ENCODE peak calls at places on chromosomes 2 and 18, in seven cellular contexts. Z, S, N, J, C, O and L are unnamed samples.

GRCh38 chr2:122070241-122070731 is 314.8 kb downstream of the TSN start:
- DNase-seq in Z (no peak), J (no peak), N (no peak), S (no peak), C (no peak), O (no peak), L (no peak)

GRCh38 chr2:140589273-140589672 is 1541.5 kb downstream of the LRP1B start:
- DNase-seq in J (no peak), Z (no peak), C (no peak), N (no peak), S (no peak), O (no peak), L (no peak)

GRCh38 chr18:13240060-13240725 is 21.6 kb downstream of the LDLRAD4 start:
- DNase-seq in O (no peak), N (peak; percentile 41), C (no peak), Z (no peak), J (peak; percentile 36), S (no peak), L (no peak)

GRCh38 chr2:30510409-30510808 is 63.4 kb downstream of the LCLAT1 start:
- DNase-seq in S (no peak), C (no peak), Z (no peak), J (no peak), N (no peak), O (no peak), L (no peak)

GRCh38 chr2:234026111-234026510 is 24.4 kb upstream of the SPP2 start:
- DNase-seq in J (no peak), S (no peak), C (no peak), Z (no peak), O (no peak), N (no peak), L (no peak)

GRCh38 chr18:31454066-31454708 is 6.6 kb downstream of the DSG3 start:
- DNase-seq in Z (no peak), O (no peak), J (no peak), N (no peak), S (no peak), C (no peak), L (no peak)

GRCh38 chr2:15756011-15756550 is 164.4 kb downstream of the DDX1 start:
- DNase-seq in C (no peak), Z (no peak), S (no peak), N (peak; percentile 11), O (no peak), J (no peak), L (no peak)

GRCh38 chr2:191501390-191502168 is 176.4 kb upstream of the NABP1 start:
- DNase-seq in C (no peak), Z (no peak), O (peak; percentile 39), J (no peak), N (no peak), S (no peak), L (no peak)

GRCh38 chr2:85266424-85267041 is 61.3 kb downstream of the TGOLN2 start:
- DNase-seq in Z (peak; percentile 48), O (no peak), S (peak; percentile 75), J (peak; percentile 85), C (peak; percentile 33), N (peak; percentile 84), L (peak; percentile 53)

GRCh38 chr2:241724259-241724974 is 10.0 kb upstream of the D2HGDH start:
- DNase-seq in J (no peak), C (no peak), N (no peak), O (no peak), S (no peak), Z (no peak), L (no peak)

GRCh38 chr2:157087373-157088005 is 170.0 kb upstream of the GALNT5 start:
- DNase-seq in S (no peak), J (no peak), O (no peak), C (no peak), Z (no peak), N (no peak), L (no peak)

GRCh38 chr2:171407030-171407707 is 26.6 kb downstream of the METTL8 start:
- DNase-seq in N (no peak), Z (no peak), J (no peak), C (no peak), S (no peak), O (no peak), L (peak; percentile 23)

GRCh38 chr2:104861295-104862060 is 7.6 kb downstream of the POU3F3 start:
- DNase-seq in N (no peak), Z (no peak), J (no peak), S (no peak), C (no peak), O (no peak), L (no peak)

GRCh38 chr2:8144785-8145184 is 537.1 kb upstream of the ID2 start:
- DNase-seq in Z (no peak), J (no peak), O (no peak), N (no peak), S (no peak), C (no peak), L (no peak)

GRCh38 chr2:203893823-203894222 is 26.3 kb downstream of the CTLA4 start:
- DNase-seq in Z (no peak), O (no peak), J (peak; percentile 67), C (no peak), S (no peak), N (no peak), L (no peak)

GRCh38 chr2:216632952-216633615 is at the start of gene IGFBP2:
- DNase-seq in C (peak; percentile 0), S (no peak), J (no peak), O (peak; percentile 68), Z (no peak), N (peak; percentile 68), L (no peak)

GRCh38 chr2:45009928-45010705 is 865 bp upstream of the SIX2 start:
- DNase-seq in Z (no peak), J (peak; percentile 77), N (no peak), S (no peak), O (peak; percentile 28), C (no peak), L (no peak)

GRCh38 chr2:222595573-222595972 is 60.3 kb downstream of the FARSB start:
- DNase-seq in O (no peak), N (no peak), J (no peak), S (no peak), Z (no peak), C (no peak), L (no peak)

GRCh38 chr2:7428444-7429204 is 511.4 kb downstream of the RNF144A start:
- DNase-seq in O (no peak), C (no peak), S (no peak), N (no peak), Z (no peak), J (no peak), L (no peak)

GRCh38 chr18:63829886-63830285 is 54.7 kb downstream of the SERPINB7 start:
- DNase-seq in N (no peak), O (no peak), S (no peak), J (no peak), C (no peak), Z (no peak), L (no peak)

GRCh38 chr2:170929686-170930050 is 615 bp downstream of the GORASP2 start:
- DNase-seq in S (peak; percentile 35), C (no peak), O (peak; percentile 28), J (peak; percentile 71), N (no peak), Z (peak; percentile 5), L (no peak)

GRCh38 chr2:33903237-33903636 is 304.1 kb upstream of the FAM98A start:
- DNase-seq in Z (no peak), S (no peak), N (no peak), J (no peak), C (no peak), O (no peak), L (no peak)

GRCh38 chr2:137992039-137992646 is 27.9 kb downstream of the HNMT start:
- DNase-seq in Z (no peak), J (no peak), O (no peak), C (no peak), S (no peak), N (no peak), L (no peak)

GRCh38 chr2:236214331-236214995 is 46.3 kb upstream of the GBX2 start:
- DNase-seq in J (no peak), Z (no peak), S (no peak), C (no peak), N (no peak), O (no peak), L (no peak)

GRCh38 chr2:163675389-163675788 is 60.4 kb downstream of the FIGN start:
- DNase-seq in N (no peak), Z (no peak), O (no peak), C (no peak), S (no peak), J (no peak), L (no peak)

GRCh38 chr2:14560686-14561085 is 71.8 kb upstream of the LRATD1 start:
- DNase-seq in C (no peak), Z (no peak), N (no peak), J (no peak), O (no peak), S (no peak), L (no peak)

GRCh38 chr2:10028407-10028987 is 14.9 kb upstream of the KLF11 start:
- DNase-seq in O (no peak), Z (no peak), C (no peak), J (peak; percentile 63), S (no peak), N (no peak), L (no peak)